ENCODE peak calls at places on chromosomes 4 and X, in six cellular contexts. V is COR-L47; J is GM12892; G is CD8-positive, alpha-beta T cell; K is glutamatergic neuron; C is NCI-H1092 treated with DMSO at 0.1 percent for 48 hours. U is an unnamed sample.

GRCh38 chr4:142917678-142918077 is 71.6 kb upstream of the INPP4B start:
- DNase-seq in V (no peak), J (no peak), G (no peak), K (no peak), C (no peak), U (no peak)

GRCh38 chrX:9878141-9878875 is 88.8 kb upstream of the CLDN34 start:
- DNase-seq in V (peak), J (no peak), G (no peak), K (no peak), C (peak), U (peak)

GRCh38 chr4:142846105-142846728 is at the start of gene INPP4B:
- DNase-seq in V (peak), J (no peak), G (no peak), K (peak), C (peak), U (peak)

GRCh38 chrX:69025802-69026301 is 139.4 kb downstream of the PJA1 start:
- DNase-seq in V (no peak), J (no peak), G (no peak), K (no peak), C (no peak), U (no peak)

GRCh38 chr4:16991455-16991854 is 93.0 kb upstream of the LDB2 start:
- DNase-seq in V (no peak), J (no peak), G (no peak), K (no peak), C (no peak), U (no peak)

GRCh38 chr4:53185853-53186590 is 179.8 kb downstream of the SCFD2 start:
- DNase-seq in V (no peak), J (no peak), G (no peak), K (no peak), C (no peak), U (no peak)

GRCh38 chr4:37754410-37755185 is 68.4 kb upstream of the RELL1 start:
- DNase-seq in V (no peak), J (no peak), G (no peak), K (no peak), C (no peak), U (no peak)

GRCh38 chr4:186304816-186305520 is 39.0 kb downstream of the F11 start:
- DNase-seq in V (no peak), J (no peak), G (no peak), K (no peak), C (peak), U (no peak)

GRCh38 chrX:106751407-106751806 is 24.9 kb downstream of the RNF128 start:
- DNase-seq in V (no peak), J (no peak), G (no peak), K (no peak), C (no peak), U (no peak)

GRCh38 chr4:155759372-155760252 is 791 bp downstream of the GUCY1B1 start:
- DNase-seq in V (peak), J (no peak), G (no peak), K (peak), C (no peak), U (peak)

GRCh38 chrX:11010476-11010875 is 100.7 kb upstream of the HCCS start:
- DNase-seq in V (no peak), J (no peak), G (no peak), K (no peak), C (no peak), U (no peak)